ENCODE peak calls at places on chromosomes 12 and 14, in five cellular contexts. K, E, U, S and Y are unnamed samples.

GRCh38 chr14:95948608-95949007 is 72.0 kb downstream of the TUNAR start:
- DNase-seq in K (no peak), E (no peak), U (no peak), S (peak), Y (no peak)

GRCh38 chr12:122023339-122024131 is 1.9 kb downstream of the BCL7A start:
- DNase-seq in K (peak), E (no peak), U (peak), S (peak), Y (no peak)

GRCh38 chr12:5874514-5874913 is 70.5 kb downstream of the ANO2 start:
- DNase-seq in K (no peak), E (no peak), U (no peak), S (no peak), Y (no peak)

GRCh38 chr12:125434936-125435443 is 369.8 kb downstream of the AACS start:
- DNase-seq in K (no peak), E (peak), U (no peak), S (peak), Y (no peak)

GRCh38 chr12:19491863-19492262 is 52.6 kb downstream of the AEBP2 start:
- DNase-seq in K (no peak), E (no peak), U (no peak), S (no peak), Y (no peak)

GRCh38 chr12:74539765-74540526 is 2.3 kb downstream of the ATXN7L3B start:
- DNase-seq in K (no peak), E (no peak), U (no peak), S (no peak), Y (no peak)

GRCh38 chr12:116861331-116861730 is 19.9 kb downstream of the HRK start:
- DNase-seq in K (peak), E (no peak), U (peak), S (peak), Y (no peak)

GRCh38 chr12:80442426-80443222 is 1.4 kb upstream of the PTPRQ start:
- DNase-seq in K (no peak), E (no peak), U (no peak), S (no peak), Y (no peak)

GRCh38 chr12:64528616-64529015 is 76.7 kb downstream of the TBK1 start:
- DNase-seq in K (no peak), E (no peak), U (no peak), S (no peak), Y (no peak)

GRCh38 chr12:70756118-70756517 is 118.9 kb upstream of the PTPRB start:
- DNase-seq in K (no peak), E (no peak), U (no peak), S (no peak), Y (no peak)

GRCh38 chr14:89509891-89510290 is 92.9 kb upstream of the FOXN3 start:
- DNase-seq in K (no peak), E (no peak), U (no peak), S (no peak), Y (peak)

GRCh38 chr12:50538178-50538577 is 33.4 kb downstream of the DIP2B start:
- DNase-seq in K (no peak), E (no peak), U (no peak), S (no peak), Y (no peak)

GRCh38 chr12:113697646-113698504 is 226.2 kb upstream of the LHX5 start:
- DNase-seq in K (no peak), E (no peak), U (no peak), S (peak), Y (no peak)

GRCh38 chr14:29906256-29906885 is 21.3 kb downstream of the PRKD1 start:
- DNase-seq in K (no peak), E (no peak), U (no peak), S (no peak), Y (no peak)

GRCh38 chr14:23227566-23227965 is 10.2 kb upstream of the RNF212B start:
- DNase-seq in K (no peak), E (no peak), U (no peak), S (no peak), Y (no peak)

GRCh38 chr14:68557648-68558047 is 235.2 kb downstream of the ZFP36L1 start:
- DNase-seq in K (no peak), E (no peak), U (no peak), S (no peak), Y (no peak)

GRCh38 chr14:24437736-24438067 is 4.9 kb downstream of the SDR39U1 start:
- DNase-seq in K (no peak), E (no peak), U (no peak), S (no peak), Y (no peak)

GRCh38 chr12:84860718-84861117 is 51.9 kb downstream of the SLC6A15 start:
- DNase-seq in K (no peak), E (no peak), U (no peak), S (no peak), Y (no peak)

GRCh38 chr14:26191123-26191522 is 406.7 kb downstream of the NOVA1 start:
- DNase-seq in K (no peak), E (no peak), U (no peak), S (no peak), Y (no peak)

GRCh38 chr12:69639400-69640016 is 28.8 kb upstream of the LRRC10 start:
- DNase-seq in K (peak), E (peak), U (peak), S (peak), Y (peak)

GRCh38 chr12:71216725-71217579 is 59.2 kb upstream of the TSPAN8 start:
- DNase-seq in K (peak), E (no peak), U (no peak), S (peak), Y (no peak)

GRCh38 chr12:54211920-54212319 is 23.1 kb upstream of the SMUG1 start:
- DNase-seq in K (no peak), E (no peak), U (no peak), S (no peak), Y (no peak)

GRCh38 chr12:131869871-131870418 is 24.5 kb upstream of the ULK1 start:
- DNase-seq in K (no peak), E (no peak), U (no peak), S (no peak), Y (peak)

GRCh38 chr12:93174048-93174447 is 203.7 kb upstream of the NUDT4 start:
- DNase-seq in K (no peak), E (no peak), U (no peak), S (no peak), Y (no peak)

GRCh38 chr14:22808388-22809209 is 6.6 kb downstream of the SLC7A7 start:
- DNase-seq in K (no peak), E (no peak), U (no peak), S (no peak), Y (no peak)

GRCh38 chr14:104421892-104422291 is 157.7 kb upstream of the C14orf180 start:
- DNase-seq in K (no peak), E (no peak), U (no peak), S (peak), Y (no peak)

GRCh38 chr12:85076688-85077430 is 40.7 kb downstream of the LRRIQ1 start:
- DNase-seq in K (peak), E (no peak), U (no peak), S (no peak), Y (peak)

GRCh38 chr12:124021025-124021406 is 48.0 kb downstream of the ZNF664 start:
- DNase-seq in K (no peak), E (no peak), U (no peak), S (peak), Y (no peak)

GRCh38 chr12:7075931-7076330 is 15.4 kb downstream of the C1S start:
- DNase-seq in K (no peak), E (no peak), U (no peak), S (no peak), Y (no peak)

GRCh38 chr12:93879476-93880376 is 202.6 kb downstream of the CRADD start:
- DNase-seq in K (no peak), E (no peak), U (no peak), S (no peak), Y (peak)

GRCh38 chr12:7158866-7159600 is 28.9 kb downstream of the CLSTN3 start:
- DNase-seq in K (no peak), E (no peak), U (no peak), S (no peak), Y (no peak)

GRCh38 chr14:94174622-94175402 is 690 bp downstream of the PPP4R4 start:
- DNase-seq in K (no peak), E (peak), U (no peak), S (peak), Y (no peak)

GRCh38 chr12:116878567-116879508 is 2.4 kb downstream of the HRK start:
- DNase-seq in K (no peak), E (no peak), U (no peak), S (peak), Y (no peak)

GRCh38 chr12:9992296-9992695 is 6.6 kb downstream of the CLEC1B start:
- DNase-seq in K (peak), E (no peak), U (no peak), S (no peak), Y (no peak)

GRCh38 chr12:46518729-46519128 is 146.2 kb upstream of the SLC38A2 start:
- DNase-seq in K (no peak), E (no peak), U (no peak), S (no peak), Y (no peak)